ENCODE peak calls at places on chromosomes 6 and 20, in six cellular contexts. O, T, Z, F, M and J are unnamed samples.
A peak's percentile ranks its signal among the peaks of the same experiment; 100 is the strongest.

GRCh38 chr6:116287668-116288282 is 8.0 kb upstream of the TSPYL1 start:
- DNase-seq in T (peak; percentile 65), F (peak; percentile 47), M (no peak), Z (peak; percentile 38), O (peak; percentile 61), J (peak; percentile 61)

GRCh38 chr20:63594043-63594561 is 20.1 kb upstream of the HELZ2 start:
- DNase-seq in M (no peak), O (no peak), T (peak; percentile 33), Z (no peak), F (no peak), J (no peak)

GRCh38 chr6:138996524-138996923 is 8.5 kb upstream of the REPS1 start:
- DNase-seq in T (no peak), Z (no peak), F (no peak), O (no peak), M (no peak), J (no peak)

GRCh38 chr6:40587240-40588069 is at the start of gene LRFN2:
- DNase-seq in O (peak; percentile 76), M (no peak), F (peak; percentile 16), Z (peak; percentile 31), T (peak; percentile 62), J (peak; percentile 58)

GRCh38 chr6:45651301-45651700 is 273.6 kb upstream of the SUPT3H start:
- DNase-seq in O (no peak), Z (no peak), M (no peak), T (no peak), F (no peak), J (no peak)

GRCh38 chr20:50958733-50959542 is at the start of gene MOCS3:
- DNase-seq in M (no peak), F (peak; percentile 93), Z (peak; percentile 97), O (peak; percentile 95), T (peak; percentile 94), J (peak; percentile 95)

GRCh38 chr6:26553264-26553738 is 15.1 kb downstream of the HMGN4 start:
- DNase-seq in F (peak; percentile 88), O (peak; percentile 69), Z (peak; percentile 78), M (no peak), T (peak; percentile 82), J (peak; percentile 78)

GRCh38 chr20:53822534-53822933 is 228.9 kb upstream of the ZNF217 start:
- DNase-seq in F (no peak), T (no peak), O (no peak), Z (no peak), M (no peak), J (no peak)

GRCh38 chr20:49627329-49627761 is 59.4 kb upstream of the PTGIS start:
- DNase-seq in M (no peak), Z (no peak), O (peak; percentile 51), T (no peak), F (no peak), J (no peak)

GRCh38 chr6:34657037-34657306 is 39.6 kb downstream of the ILRUN start:
- DNase-seq in M (no peak), Z (no peak), O (no peak), F (no peak), T (no peak), J (no peak)

GRCh38 chr6:152068622-152069261 is 261.3 kb downstream of the ESR1 start:
- DNase-seq in T (no peak), O (no peak), M (no peak), Z (no peak), F (peak; percentile 2), J (no peak)

GRCh38 chr6:88105741-88106340 is 58.2 kb downstream of the SPACA1 start:
- DNase-seq in O (peak; percentile 2), Z (no peak), F (no peak), T (no peak), M (no peak), J (no peak)

GRCh38 chr20:34713194-34713943 is 9.2 kb downstream of the TP53INP2 start:
- DNase-seq in M (peak; percentile 57), O (peak; percentile 76), T (peak; percentile 99), Z (peak; percentile 91), F (peak; percentile 96), J (peak; percentile 59)

GRCh38 chr6:108684809-108685329 is 124.2 kb downstream of the FOXO3 start:
- DNase-seq in M (no peak), O (peak; percentile 24), Z (no peak), F (peak; percentile 64), T (peak; percentile 33), J (no peak)

GRCh38 chr20:43540673-43541060 is 18.2 kb upstream of the SGK2 start:
- DNase-seq in M (no peak), F (no peak), O (no peak), T (no peak), Z (no peak), J (no peak)

GRCh38 chr6:34190504-34191122 is 44.7 kb upstream of the GRM4 start:
- DNase-seq in O (no peak), Z (no peak), T (no peak), M (no peak), F (no peak), J (no peak)

GRCh38 chr6:113596907-113597583 is 260.1 kb upstream of the MARCKS start:
- DNase-seq in F (no peak), M (no peak), O (no peak), Z (no peak), T (no peak), J (peak; percentile 52)

GRCh38 chr20:50967621-50968020 is 9.0 kb downstream of the MOCS3 start:
- DNase-seq in O (no peak), T (no peak), F (no peak), M (no peak), Z (no peak), J (no peak)

GRCh38 chr20:61161649-61162210 is 90.3 kb upstream of the CDH4 start:
- DNase-seq in Z (no peak), T (no peak), M (no peak), O (no peak), F (no peak), J (peak; percentile 11)
- TF ChIP-seq MYC in Z (no peak), T (no peak), M (no peak), O (no peak), F (no peak), J (no peak)

DNA sequence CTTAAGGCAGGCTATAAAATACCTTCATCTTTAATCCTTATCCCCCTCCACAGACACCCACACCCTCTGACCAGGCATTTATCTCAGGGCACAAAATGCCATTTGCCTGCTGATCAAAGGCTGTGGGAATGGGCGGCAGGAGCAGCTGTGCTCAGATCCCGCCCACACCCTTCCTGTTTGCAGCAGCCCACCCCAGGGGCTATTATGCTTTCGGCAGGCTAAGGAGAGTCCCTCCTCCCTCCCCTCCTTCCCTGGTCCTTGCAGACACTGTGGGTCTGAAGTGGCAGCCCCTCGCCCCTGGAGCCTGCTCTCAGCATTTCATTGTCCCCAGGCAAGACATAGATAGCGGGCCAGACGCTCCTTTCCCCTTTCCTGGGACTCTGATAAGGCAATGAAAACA is 220.8 kb upstream of the HEY2 start:
- DNase-seq in T (no peak), Z (no peak), O (no peak), F (peak; percentile 40), M (no peak), J (no peak)
- TF ChIP-seq MYC in T (no peak), Z (no peak), O (no peak), F (no peak), M (no peak), J (no peak)

DNA sequence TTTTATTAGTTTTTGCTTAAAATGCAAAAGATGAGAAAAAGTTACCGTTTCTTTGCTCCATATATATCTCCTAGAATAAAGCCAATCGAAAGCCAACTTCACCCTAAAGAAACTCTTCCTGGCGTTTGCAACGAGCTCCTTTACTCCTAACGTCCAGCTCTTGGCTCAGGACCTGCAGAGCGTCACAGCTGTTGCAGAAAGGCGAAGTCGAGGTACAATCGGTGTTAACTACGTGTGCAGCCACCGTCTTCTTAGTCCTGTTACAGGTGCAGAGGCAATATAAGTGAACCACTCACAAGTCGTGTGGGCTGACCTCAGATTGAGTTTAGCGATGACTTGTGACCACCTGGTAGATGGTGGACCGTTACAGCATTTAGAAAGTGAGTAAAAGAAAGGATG is 113.1 kb downstream of the TRIM27 start:
- DNase-seq in T (no peak), O (no peak), M (no peak), Z (no peak), F (peak; percentile 52), J (no peak)
- TF ChIP-seq MYC in T (no peak), O (no peak), M (no peak), Z (no peak), F (no peak), J (no peak)

GRCh38 chr20:39081255-39081654 is 119.1 kb downstream of the DHX35 start:
- DNase-seq in Z (peak; percentile 75), F (peak; percentile 81), M (peak; percentile 33), O (peak; percentile 72), T (peak; percentile 79), J (peak; percentile 73)
- TF ChIP-seq MYC in Z (no peak), F (no peak), M (no peak), O (no peak), T (no peak), J (peak; percentile 21)

DNA sequence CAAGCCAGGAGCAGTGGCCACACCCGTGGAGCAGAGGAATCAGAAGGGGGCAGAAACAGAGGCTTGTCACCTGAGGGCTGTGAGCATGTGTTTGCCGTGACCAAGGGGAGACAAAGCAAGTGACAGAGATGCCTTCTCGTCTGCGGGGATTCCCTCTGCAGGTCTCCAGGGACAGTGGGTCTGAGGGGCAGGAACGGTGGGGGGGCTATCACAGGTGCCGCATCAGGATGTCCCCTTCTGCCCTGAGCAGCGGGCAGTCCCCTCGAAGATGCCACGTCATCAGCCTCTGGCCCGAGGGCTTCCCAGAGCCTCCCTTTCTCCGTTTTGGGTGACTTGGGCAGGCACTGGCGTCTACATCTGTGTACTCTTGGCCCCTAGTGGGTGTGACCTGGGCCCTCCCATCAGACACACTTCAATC is 338.7 kb downstream of the PREX1 start:
- DNase-seq in Z (no peak), T (no peak), F (no peak), O (no peak), M (peak; percentile 50), J (no peak)
- TF ChIP-seq MYC in Z (no peak), T (no peak), F (no peak), O (no peak), M (no peak), J (no peak)

GRCh38 chr20:56689852-56690485 is 60.9 kb downstream of the TFAP2C start:
- DNase-seq in F (no peak), T (no peak), M (no peak), Z (no peak), O (no peak), J (no peak)
- TF ChIP-seq MYC in F (no peak), T (no peak), M (no peak), Z (no peak), O (no peak), J (no peak)

GRCh38 chr20:19012671-19013070 is 199.1 kb downstream of the SCP2D1 start:
- DNase-seq in T (no peak), F (no peak), O (no peak), Z (no peak), M (no peak), J (peak; percentile 85)
- TF ChIP-seq MYC in T (no peak), F (no peak), O (no peak), Z (no peak), M (no peak), J (no peak)

DNA sequence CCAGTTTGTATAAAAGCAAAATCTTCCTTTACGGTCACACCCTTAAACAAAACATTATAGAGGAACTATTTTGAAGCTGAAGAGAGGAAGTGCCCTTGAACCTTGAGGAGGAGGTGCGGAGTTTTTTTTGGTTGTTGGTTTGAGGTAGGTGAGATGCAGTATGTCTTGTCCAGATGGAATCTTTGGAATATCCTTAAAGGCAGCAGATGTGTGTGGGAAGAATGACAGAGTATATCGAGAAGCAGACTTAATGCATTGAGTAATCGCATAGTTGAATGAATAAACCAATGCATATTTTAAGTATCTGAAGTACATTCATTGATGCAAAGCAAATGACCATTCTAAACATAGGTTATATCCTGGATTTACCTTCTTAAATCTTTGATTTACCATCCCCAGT is 49.9 kb downstream of the AIG1 start:
- DNase-seq in M (no peak), Z (no peak), O (no peak), T (no peak), F (no peak), J (no peak)
- TF ChIP-seq MYC in M (no peak), Z (no peak), O (no peak), T (no peak), F (no peak), J (no peak)